ENCODE peak calls at places on chromosome 6, in six cellular contexts. T is HepG2, P is cardiac muscle cell, C is endodermal cell, Q is fibroblast of mammary gland, J is left ventricle myocardium inferior. D is an unnamed sample.

GRCh38 chr6:39167321-39167720 is 52.3 kb upstream of the SAYSD1 start:
- DNase-seq in T (no peak), P (no peak), C (no peak), Q (no peak), J (no peak), D (no peak)

GRCh38 chr6:39665871-39666270 is 59.3 kb downstream of the KIF6 start:
- DNase-seq in T (no peak), P (no peak), C (no peak), Q (no peak), J (no peak), D (no peak)

GRCh38 chr6:111480988-111481830 is 1.8 kb downstream of the REV3L start:
- DNase-seq in T (no peak), P (no peak), C (no peak), Q (peak), J (no peak), D (no peak)

GRCh38 chr6:88492824-88493223 is 326.7 kb upstream of the CNR1 start:
- DNase-seq in T (peak), P (peak), C (no peak), Q (peak), J (no peak), D (peak)

GRCh38 chr6:50030777-50031562 is 9.2 kb upstream of the DEFB110 start:
- DNase-seq in T (peak), P (no peak), C (peak), Q (peak), J (no peak), D (no peak)

GRCh38 chr6:20464041-20464440 is 62.4 kb downstream of the E2F3 start:
- DNase-seq in T (no peak), P (no peak), C (no peak), Q (no peak), J (no peak), D (no peak)

GRCh38 chr6:144336900-144337299 is 51.8 kb downstream of the UTRN start:
- DNase-seq in T (no peak), P (no peak), C (no peak), Q (no peak), J (no peak), D (no peak)

GRCh38 chr6:106215608-106216007 is 110.0 kb downstream of the ATG5 start:
- DNase-seq in T (no peak), P (no peak), C (no peak), Q (no peak), J (no peak), D (no peak)

GRCh38 chr6:36848658-36849441 is 9.6 kb upstream of the CPNE5 start:
- DNase-seq in T (peak), P (peak), C (peak), Q (no peak), J (peak), D (peak)

GRCh38 chr6:2531426-2532208 is 219.1 kb downstream of the MYLK4 start:
- DNase-seq in T (no peak), P (peak), C (no peak), Q (peak), J (no peak), D (peak)

GRCh38 chr6:132648356-132648755 is 10.6 kb downstream of the TAAR1 start:
- DNase-seq in T (no peak), P (peak), C (no peak), Q (peak), J (no peak), D (peak)

GRCh38 chr6:56946368-56946767 is 8.5 kb upstream of the BEND6 start:
- DNase-seq in T (no peak), P (no peak), C (no peak), Q (peak), J (no peak), D (peak)

GRCh38 chr6:83854766-83855165 is 1.6 kb downstream of the RIPPLY2 start:
- DNase-seq in T (no peak), P (no peak), C (no peak), Q (no peak), J (no peak), D (no peak)

GRCh38 chr6:83853968-83854501 is 875 bp downstream of the RIPPLY2 start:
- DNase-seq in T (no peak), P (no peak), C (peak), Q (no peak), J (no peak), D (no peak)

GRCh38 chr6:83849610-83850009 is 3.5 kb upstream of the RIPPLY2 start:
- DNase-seq in T (no peak), P (no peak), C (no peak), Q (no peak), J (no peak), D (no peak)

GRCh38 chr6:83853178-83853967 is at the start of gene RIPPLY2:
- DNase-seq in T (no peak), P (peak), C (peak), Q (peak), J (peak), D (peak)

GRCh38 chr6:83852528-83853177 is 507 bp upstream of the RIPPLY2 start:
- DNase-seq in T (no peak), P (peak), C (no peak), Q (no peak), J (no peak), D (no peak)
- H3K4me3 ChIP-seq in T (peak), P (peak), C (peak), Q (peak), J (peak), D (peak)

GRCh38 chr6:79586548-79586947 is 44.6 kb upstream of the SH3BGRL2 start:
- DNase-seq in T (peak), P (peak), C (peak), Q (peak), J (no peak), D (peak)
- TF ChIP-seq CTCF in T (peak), P (peak), C (peak), Q (peak), J (peak), D (peak)

DNA sequence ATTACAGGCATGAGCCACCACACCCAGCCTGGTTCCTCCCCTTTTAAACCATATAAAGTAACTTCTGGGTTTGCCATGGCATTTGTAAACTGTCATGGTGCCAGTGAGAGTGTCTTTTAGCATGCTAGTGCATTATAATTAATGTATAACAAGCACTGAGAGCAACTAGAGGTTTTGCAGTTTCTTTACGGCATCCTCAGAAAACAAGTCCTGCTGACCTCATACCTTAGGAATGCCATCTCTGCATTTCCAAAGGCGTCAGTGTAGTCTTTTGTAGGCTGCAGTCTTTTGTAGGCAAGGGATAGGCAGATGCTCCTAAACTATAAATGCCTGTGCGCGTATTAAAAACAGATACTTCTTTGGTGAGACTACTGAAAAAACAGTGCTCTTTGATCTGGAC is 75.0 kb upstream of the EZR start:
- DNase-seq in T (no peak), P (peak), C (peak), Q (peak), J (no peak), D (peak)
- H3K4me3 ChIP-seq in T (no peak), P (no peak), C (no peak), Q (no peak), J (no peak), D (no peak)

GRCh38 chr6:167696261-167696660 is 130.4 kb upstream of the AFDN start:
- DNase-seq in T (no peak), P (no peak), C (no peak), Q (no peak), J (no peak), D (no peak)

GRCh38 chr6:167698540-167698939 is 128.2 kb upstream of the AFDN start:
- DNase-seq in T (no peak), P (no peak), C (no peak), Q (no peak), J (no peak), D (no peak)

GRCh38 chr6:167695831-167696230 is 130.9 kb upstream of the AFDN start:
- DNase-seq in T (no peak), P (no peak), C (no peak), Q (no peak), J (no peak), D (no peak)

GRCh38 chr6:167699141-167700036 is 127.3 kb upstream of the AFDN start:
- DNase-seq in T (no peak), P (peak), C (peak), Q (peak), J (peak), D (no peak)

DNA sequence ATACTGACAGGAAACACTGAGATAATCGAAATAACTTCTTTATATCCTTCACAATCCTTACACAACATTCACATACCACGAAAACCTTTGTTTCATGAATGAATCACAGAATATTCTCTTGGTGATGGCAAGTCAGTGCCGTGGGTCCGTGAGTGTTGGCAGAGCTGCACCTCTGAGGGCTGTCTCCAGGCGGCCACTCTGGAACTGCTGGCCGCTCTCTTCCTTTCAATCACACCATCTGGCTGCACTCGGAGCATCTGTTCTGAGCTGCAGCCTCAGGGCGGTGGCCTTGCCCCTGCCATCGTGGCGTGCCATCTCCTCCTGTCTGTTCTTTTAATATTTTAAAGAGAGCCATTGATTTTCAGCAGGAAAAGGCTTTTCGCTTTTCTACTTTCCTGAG is 129.4 kb upstream of the AFDN start:
- DNase-seq in T (no peak), P (peak), C (no peak), Q (no peak), J (no peak), D (no peak)
- TF ChIP-seq CTCF in T (no peak), P (peak), C (peak), Q (no peak), J (no peak), D (no peak)

GRCh38 chr6:12286381-12287132 is 3.6 kb upstream of the EDN1 start:
- DNase-seq in T (no peak), P (peak), C (no peak), Q (peak), J (no peak), D (peak)

GRCh38 chr6:12290490-12290820 is 294 bp downstream of the EDN1 start:
- DNase-seq in T (no peak), P (no peak), C (no peak), Q (no peak), J (no peak), D (no peak)

GRCh38 chr6:12289655-12290489 is at the start of gene EDN1:
- DNase-seq in T (peak), P (peak), C (peak), Q (peak), J (peak), D (peak)

GRCh38 chr6:12288844-12289654 is 1.1 kb upstream of the EDN1 start:
- DNase-seq in T (peak), P (peak), C (peak), Q (peak), J (peak), D (peak)

DNA sequence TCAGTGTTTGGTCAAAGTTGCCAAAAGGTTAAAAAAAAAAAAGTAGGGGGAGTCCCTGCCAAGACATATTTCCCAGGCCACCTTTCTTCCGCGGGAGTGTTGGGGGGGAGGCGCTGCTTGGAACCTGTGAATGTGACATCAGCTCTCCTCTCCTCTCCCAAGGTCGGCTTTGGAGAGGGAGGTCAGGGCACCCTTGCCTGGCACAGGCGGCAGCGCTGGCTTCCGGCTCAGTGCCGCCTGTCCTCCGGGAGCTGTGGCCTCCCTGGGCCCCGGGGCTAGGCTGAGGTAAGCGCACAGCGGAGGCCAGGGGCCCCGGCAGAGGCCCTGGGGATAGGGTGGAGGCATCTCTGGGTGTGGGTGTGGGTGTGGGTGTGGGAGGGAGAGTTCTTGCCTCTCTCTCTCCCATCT is 1.9 kb upstream of the EDN1 start:
- DNase-seq in T (no peak), P (no peak), C (peak), Q (no peak), J (no peak), D (no peak)
- H3K4me3 ChIP-seq in T (no peak), P (no peak), C (no peak), Q (no peak), J (no peak), D (no peak)

GRCh38 chr6:7159790-7160525 is 52.2 kb downstream of the RREB1 start:
- DNase-seq in T (peak), P (no peak), C (peak), Q (no peak), J (no peak), D (no peak)

GRCh38 chr6:7156666-7157278 is 49.0 kb downstream of the RREB1 start:
- DNase-seq in T (no peak), P (peak), C (peak), Q (peak), J (no peak), D (peak)

GRCh38 chr6:7155871-7156579 is 48.3 kb downstream of the RREB1 start:
- DNase-seq in T (no peak), P (no peak), C (peak), Q (no peak), J (no peak), D (no peak)

GRCh38 chr6:7161253-7161623 is 53.5 kb downstream of the RREB1 start:
- DNase-seq in T (no peak), P (no peak), C (no peak), Q (no peak), J (no peak), D (no peak)

DNA sequence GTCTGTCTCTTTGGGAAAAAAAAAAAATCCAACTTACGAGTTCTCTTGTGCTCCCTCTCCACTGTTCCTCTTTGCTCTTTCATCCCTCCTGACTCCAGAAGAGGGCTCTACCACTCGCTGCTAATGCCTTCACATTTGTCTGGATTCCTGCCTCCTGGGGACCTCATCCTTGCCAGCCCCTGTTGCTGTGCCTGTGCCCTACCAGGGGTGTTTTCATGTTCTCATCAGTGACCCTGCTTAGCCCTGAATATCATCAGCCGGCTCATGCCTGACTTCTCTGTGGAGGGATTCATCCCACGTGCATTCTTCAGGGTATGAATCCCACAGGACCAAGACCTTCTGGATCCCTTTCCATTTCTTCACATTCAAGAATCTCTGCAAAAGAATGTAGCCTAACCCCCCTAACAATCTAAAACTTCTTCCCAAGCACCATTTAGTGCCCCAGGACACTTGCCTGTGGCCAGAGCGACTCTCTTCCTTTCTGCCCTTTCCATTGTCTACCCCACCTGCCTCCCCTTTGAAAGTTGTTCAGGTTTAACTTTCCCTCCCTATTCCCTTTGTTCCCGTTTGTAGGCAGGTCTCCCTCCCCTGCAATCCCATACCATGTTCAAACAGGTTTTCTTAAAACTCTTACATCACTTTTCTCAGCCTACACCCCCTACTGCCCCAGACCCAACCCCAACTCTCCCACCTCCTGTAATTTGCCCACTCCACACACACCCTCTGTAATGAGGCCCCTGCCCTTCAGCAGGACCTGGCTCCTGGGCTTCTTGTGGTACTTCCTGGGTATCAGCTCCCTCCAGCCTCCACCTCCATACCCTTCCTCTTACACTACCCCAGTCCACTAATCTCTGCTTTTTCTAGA is 50.2 kb downstream of the RREB1 start:
- DNase-seq in T (no peak), P (no peak), C (peak), Q (no peak), J (no peak), D (no peak)
- TF ChIP-seq CTCF in T (peak), P (no peak), C (peak), Q (no peak), J (no peak), D (no peak)

DNA sequence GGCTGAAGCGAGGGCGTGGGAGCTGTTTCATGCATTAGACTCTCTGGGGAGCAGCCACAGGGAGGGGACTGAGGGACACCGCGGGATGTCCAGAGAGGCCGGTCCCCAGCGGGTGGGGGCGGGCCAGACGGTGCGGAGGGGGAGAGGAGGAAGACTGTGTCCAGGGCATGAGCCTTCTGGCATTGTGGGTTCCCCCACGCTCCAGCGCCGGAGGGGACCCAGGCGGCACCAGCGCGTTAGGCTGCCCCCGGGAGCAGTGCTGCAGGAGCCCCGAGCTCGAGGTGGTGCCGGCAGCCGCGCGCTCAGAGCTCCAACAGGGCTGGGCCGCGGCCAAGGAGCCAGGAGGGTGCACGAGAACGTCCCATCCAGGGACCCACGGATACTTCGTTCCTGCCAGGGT is 14.4 kb downstream of the SLC22A3 start:
- DNase-seq in T (no peak), P (no peak), C (no peak), Q (no peak), J (no peak), D (no peak)
- H3K4me3 ChIP-seq in T (no peak), P (no peak), C (no peak), Q (no peak), J (no peak), D (no peak)